ENCODE peak calls at places on chromosomes 13 and 19, in eight cellular contexts. F is brain pericyte; G is ovary; M is effector CD4-positive, alpha-beta T cell; P is cardiac fibroblast; X is NCI-H774; N is stromal cell of bone marrow; I is Kasumi-1. A is an unnamed sample.

GRCh38 chr19:13588953-13589833 is 82.9 kb upstream of the CACNA1A start:
- DNase-seq in F (peak; percentile 17), P (peak; percentile 60), G (peak; percentile 76), X (no peak), N (peak; percentile 32), I (peak; percentile 62), M (peak; percentile 74), A (peak; percentile 66)

GRCh38 chr19:12656899-12657571 is 9.5 kb downstream of the MAN2B1 start:
- DNase-seq in F (no peak), N (no peak), X (no peak), I (no peak), G (no peak), P (no peak), M (no peak), A (no peak)

GRCh38 chr13:75639426-75639825 is 3.3 kb downstream of the LMO7 start:
- DNase-seq in G (no peak), X (no peak), I (no peak), P (no peak), M (no peak), F (no peak), N (no peak), A (no peak)

GRCh38 chr19:11539495-11540365 is 1.1 kb downstream of the CNN1 start:
- DNase-seq in I (no peak), N (no peak), G (peak; percentile 81), X (no peak), F (no peak), M (no peak), P (no peak), A (no peak)

GRCh38 chr13:89199138-89199537 is 1528.0 kb downstream of the SLITRK5 start:
- DNase-seq in P (no peak), M (no peak), X (no peak), N (no peak), G (no peak), F (no peak), I (no peak), A (no peak)

GRCh38 chr19:18735324-18735723 is 51.8 kb downstream of the CRTC1 start:
- DNase-seq in X (no peak), G (no peak), F (no peak), P (no peak), N (no peak), I (no peak), M (no peak), A (no peak)

GRCh38 chr19:33998739-33999345 is 173.5 kb upstream of the LSM14A start:
- DNase-seq in F (no peak), I (peak; percentile 17), P (peak; percentile 21), M (no peak), N (no peak), G (no peak), X (no peak), A (peak; percentile 7)

GRCh38 chr19:4496304-4496703 is 22.0 kb downstream of the PLIN4 start:
- DNase-seq in G (no peak), X (no peak), I (no peak), F (no peak), M (no peak), N (no peak), P (no peak), A (no peak)

GRCh38 chr19:10552596-10553053 is 8.9 kb downstream of the ATG4D start:
- DNase-seq in G (no peak), X (no peak), N (no peak), M (no peak), P (peak; percentile 44), F (no peak), I (no peak), A (no peak)

GRCh38 chr19:55638864-55639359 is 1.9 kb upstream of the ZNF580 start:
- DNase-seq in I (peak; percentile 84), X (no peak), P (peak; percentile 55), F (no peak), M (no peak), N (no peak), G (no peak), A (peak; percentile 49)

GRCh38 chr19:35944553-35944952 is 8.4 kb downstream of the LRFN3 start:
- DNase-seq in M (no peak), I (no peak), P (no peak), X (no peak), G (no peak), N (no peak), F (no peak), A (no peak)

GRCh38 chr13:46010148-46010547 is 42.4 kb downstream of the ZC3H13 start:
- DNase-seq in X (no peak), P (peak; percentile 14), M (no peak), I (peak; percentile 48), F (no peak), N (no peak), G (no peak), A (no peak)

GRCh38 chr19:959935-960502 is 24.1 kb upstream of the WDR18 start:
- DNase-seq in G (no peak), I (no peak), M (no peak), P (no peak), F (no peak), N (no peak), X (no peak), A (no peak)

GRCh38 chr19:15421726-15422260 is 3.0 kb upstream of the AKAP8L start:
- DNase-seq in G (peak; percentile 73), X (no peak), F (no peak), I (no peak), P (no peak), N (no peak), M (no peak), A (no peak)

GRCh38 chr13:32581177-32581786 is 5.0 kb upstream of the PDS5B start:
- DNase-seq in P (peak; percentile 61), N (no peak), G (no peak), I (peak; percentile 26), F (no peak), X (no peak), M (no peak), A (no peak)

GRCh38 chr19:55208880-55209429 is 346 bp downstream of the PTPRH start:
- DNase-seq in I (peak; percentile 32), M (no peak), X (no peak), N (no peak), G (no peak), F (no peak), P (no peak), A (no peak)

GRCh38 chr13:112955956-112956355 is 13.1 kb upstream of the MCF2L start:
- DNase-seq in N (no peak), P (no peak), F (no peak), I (no peak), M (no peak), G (no peak), X (no peak), A (no peak)

GRCh38 chr19:5786593-5787551 is 2.3 kb upstream of the PRR22 start:
- DNase-seq in N (no peak), M (no peak), I (no peak), G (no peak), F (no peak), X (no peak), P (no peak), A (no peak)

GRCh38 chr13:75881109-75881775 is 245.1 kb downstream of the LMO7 start:
- DNase-seq in I (no peak), X (no peak), N (no peak), F (peak; percentile 10), M (no peak), G (no peak), P (no peak), A (no peak)

GRCh38 chr13:93305886-93306285 is 79.3 kb downstream of the GPC6 start:
- DNase-seq in X (no peak), P (peak; percentile 2), F (no peak), N (no peak), G (no peak), I (no peak), M (no peak), A (no peak)

GRCh38 chr13:100392709-100393630 is 195.6 kb downstream of the GGACT start:
- DNase-seq in F (peak; percentile 98), N (peak; percentile 99), I (peak; percentile 72), X (no peak), M (no peak), P (peak; percentile 99), G (peak; percentile 54), A (peak; percentile 9)

GRCh38 chr13:103354189-103354588 is 288.0 kb upstream of the SLC10A2 start:
- DNase-seq in N (no peak), F (no peak), I (no peak), G (no peak), X (no peak), M (no peak), P (no peak), A (no peak)

GRCh38 chr13:20126460-20127262 is 34.2 kb downstream of the GJA3 start:
- DNase-seq in M (no peak), F (no peak), N (no peak), P (no peak), X (no peak), G (no peak), I (peak; percentile 49), A (no peak)

GRCh38 chr13:44312898-44313551 is 60.6 kb upstream of the SERP2 start:
- DNase-seq in P (peak; percentile 94), X (peak; percentile 38), G (no peak), I (no peak), F (peak; percentile 34), M (no peak), N (peak; percentile 85), A (no peak)

GRCh38 chr13:21567714-21568113 is 36.3 kb downstream of the MICU2 start:
- DNase-seq in X (no peak), P (peak; percentile 37), M (no peak), F (no peak), G (no peak), I (no peak), N (no peak), A (no peak)

GRCh38 chr19:35986664-35987570 is 8.1 kb upstream of the SDHAF1 start:
- DNase-seq in M (no peak), X (no peak), G (no peak), F (no peak), P (no peak), N (no peak), I (peak; percentile 54), A (no peak)

GRCh38 chr13:102220681-102221228 is 181.1 kb downstream of the FGF14 start:
- DNase-seq in I (no peak), G (no peak), N (no peak), M (no peak), P (no peak), F (no peak), X (no peak), A (no peak)

GRCh38 chr19:4016486-4016885 is 8.9 kb downstream of the PIAS4 start:
- DNase-seq in I (no peak), X (no peak), M (no peak), P (no peak), G (no peak), F (no peak), N (no peak), A (no peak)

GRCh38 chr19:46533085-46534081 is 37.7 kb upstream of the PNMA8B start:
- DNase-seq in X (no peak), G (no peak), F (no peak), I (no peak), P (no peak), N (no peak), M (no peak), A (no peak)

GRCh38 chr19:29378126-29378525 is 147.7 kb upstream of the VSTM2B start:
- DNase-seq in P (no peak), X (no peak), M (no peak), G (no peak), N (no peak), F (no peak), I (no peak), A (no peak)

GRCh38 chr13:72864142-72865035 is 82.5 kb downstream of the PIBF1 start:
- DNase-seq in X (no peak), N (peak; percentile 56), F (no peak), G (no peak), M (no peak), P (peak; percentile 15), I (no peak), A (no peak)

GRCh38 chr19:370641-371330 is 26.2 kb upstream of the MIER2 start:
- DNase-seq in M (no peak), X (no peak), F (no peak), G (peak; percentile 29), N (no peak), P (no peak), I (no peak), A (no peak)

A was measured in central memory CD4-positive, alpha-beta T cell.